ENCODE peak calls at places on chromosomes 3 and 15, in nine cellular contexts. One of them, this sample, is unnamed.
A peak's percentile ranks its signal among the peaks of the same experiment; 100 is the strongest.

GRCh38 chr3:88810455-88810854 is 297.0 kb upstream of the EPHA3 start:
- DNase-seq in aorta: no peak
- DNase-seq in CD8-positive, alpha-beta memory T cell: no peak
- DNase-seq in tibial artery: no peak
- DNase-seq in GM23338: no peak
- DNase-seq in adrenal gland: no peak
- DNase-seq in GM23248: peak; percentile 41
- DNase-seq in brain microvascular endothelial cell: peak; percentile 78
- DNase-seq in lower lobe of right lung: no peak
- DNase-seq in this sample: no peak

GRCh38 chr3:118729546-118729945 is 305.1 kb downstream of the IGSF11 start:
- DNase-seq in aorta: no peak
- DNase-seq in CD8-positive, alpha-beta memory T cell: no peak
- DNase-seq in tibial artery: no peak
- DNase-seq in GM23338: peak; percentile 30
- DNase-seq in adrenal gland: no peak
- DNase-seq in GM23248: no peak
- DNase-seq in brain microvascular endothelial cell: no peak
- DNase-seq in lower lobe of right lung: no peak
- DNase-seq in this sample: no peak

GRCh38 chr3:189275852-189276251 is 104.1 kb downstream of the TPRG1 start:
- DNase-seq in aorta: no peak
- DNase-seq in CD8-positive, alpha-beta memory T cell: no peak
- DNase-seq in tibial artery: no peak
- DNase-seq in GM23338: no peak
- DNase-seq in adrenal gland: no peak
- DNase-seq in GM23248: no peak
- DNase-seq in brain microvascular endothelial cell: no peak
- DNase-seq in lower lobe of right lung: no peak
- DNase-seq in this sample: no peak

GRCh38 chr15:74789171-74789627 is 7.3 kb downstream of the CSK start:
- DNase-seq in aorta: no peak
- DNase-seq in CD8-positive, alpha-beta memory T cell: peak; percentile 37
- DNase-seq in tibial artery: no peak
- DNase-seq in GM23338: no peak
- DNase-seq in adrenal gland: no peak
- DNase-seq in GM23248: no peak
- DNase-seq in brain microvascular endothelial cell: no peak
- DNase-seq in lower lobe of right lung: no peak
- DNase-seq in this sample: no peak

GRCh38 chr3:13874891-13875290 is 5.0 kb downstream of the WNT7A start:
- DNase-seq in aorta: no peak
- DNase-seq in CD8-positive, alpha-beta memory T cell: no peak
- DNase-seq in tibial artery: no peak
- DNase-seq in GM23338: no peak
- DNase-seq in adrenal gland: no peak
- DNase-seq in GM23248: no peak
- DNase-seq in brain microvascular endothelial cell: no peak
- DNase-seq in lower lobe of right lung: no peak
- DNase-seq in this sample: no peak

GRCh38 chr3:9047465-9048346 is 84.4 kb upstream of the RAD18 start:
- DNase-seq in aorta: no peak
- DNase-seq in CD8-positive, alpha-beta memory T cell: no peak
- DNase-seq in tibial artery: no peak
- DNase-seq in GM23338: no peak
- DNase-seq in adrenal gland: no peak
- DNase-seq in GM23248: no peak
- DNase-seq in brain microvascular endothelial cell: no peak
- DNase-seq in lower lobe of right lung: no peak
- DNase-seq in this sample: no peak

GRCh38 chr3:167777356-167777755 is 41.8 kb downstream of the SERPINI1 start:
- DNase-seq in aorta: no peak
- DNase-seq in CD8-positive, alpha-beta memory T cell: no peak
- DNase-seq in tibial artery: no peak
- DNase-seq in GM23338: no peak
- DNase-seq in adrenal gland: no peak
- DNase-seq in GM23248: no peak
- DNase-seq in brain microvascular endothelial cell: no peak
- DNase-seq in lower lobe of right lung: no peak
- DNase-seq in this sample: no peak

GRCh38 chr3:24110051-24110450 is 165.0 kb downstream of the NR1D2 start:
- DNase-seq in aorta: no peak
- DNase-seq in CD8-positive, alpha-beta memory T cell: no peak
- DNase-seq in tibial artery: no peak
- DNase-seq in GM23338: no peak
- DNase-seq in adrenal gland: no peak
- DNase-seq in GM23248: peak; percentile 54
- DNase-seq in brain microvascular endothelial cell: no peak
- DNase-seq in lower lobe of right lung: no peak
- DNase-seq in this sample: no peak

GRCh38 chr15:75776075-75776443 is 63.4 kb upstream of the CSPG4 start:
- DNase-seq in aorta: no peak
- DNase-seq in CD8-positive, alpha-beta memory T cell: no peak
- DNase-seq in tibial artery: no peak
- DNase-seq in GM23338: peak; percentile 37
- DNase-seq in adrenal gland: no peak
- DNase-seq in GM23248: peak; percentile 42
- DNase-seq in brain microvascular endothelial cell: peak; percentile 57
- DNase-seq in lower lobe of right lung: no peak
- DNase-seq in this sample: no peak

GRCh38 chr3:100330651-100331050 is 3.9 kb upstream of the NIT2 start:
- DNase-seq in aorta: no peak
- DNase-seq in CD8-positive, alpha-beta memory T cell: no peak
- DNase-seq in tibial artery: no peak
- DNase-seq in GM23338: no peak
- DNase-seq in adrenal gland: no peak
- DNase-seq in GM23248: no peak
- DNase-seq in brain microvascular endothelial cell: no peak
- DNase-seq in lower lobe of right lung: no peak
- DNase-seq in this sample: no peak

GRCh38 chr15:42385980-42386695 is 26.8 kb downstream of the CAPN3 start:
- DNase-seq in aorta: no peak
- DNase-seq in CD8-positive, alpha-beta memory T cell: no peak
- DNase-seq in tibial artery: no peak
- DNase-seq in GM23338: no peak
- DNase-seq in adrenal gland: no peak
- DNase-seq in GM23248: no peak
- DNase-seq in brain microvascular endothelial cell: no peak
- DNase-seq in lower lobe of right lung: no peak
- DNase-seq in this sample: no peak

GRCh38 chr3:32238816-32239637 is 547 bp downstream of the CMTM8 start:
- DNase-seq in aorta: peak; percentile 66
- DNase-seq in CD8-positive, alpha-beta memory T cell: peak; percentile 5
- DNase-seq in tibial artery: peak; percentile 26
- DNase-seq in GM23338: peak; percentile 63
- DNase-seq in adrenal gland: peak; percentile 42
- DNase-seq in GM23248: peak; percentile 58
- DNase-seq in brain microvascular endothelial cell: no peak
- DNase-seq in lower lobe of right lung: peak; percentile 64
- DNase-seq in this sample: peak; percentile 19

GRCh38 chr15:74228723-74229081 is 7.4 kb upstream of the CCDC33 start:
- DNase-seq in aorta: no peak
- DNase-seq in CD8-positive, alpha-beta memory T cell: no peak
- DNase-seq in tibial artery: no peak
- DNase-seq in GM23338: peak; percentile 62
- DNase-seq in adrenal gland: no peak
- DNase-seq in GM23248: no peak
- DNase-seq in brain microvascular endothelial cell: no peak
- DNase-seq in lower lobe of right lung: no peak
- DNase-seq in this sample: no peak

GRCh38 chr3:29609007-29609805 is 328.3 kb downstream of the RBMS3 start:
- DNase-seq in aorta: no peak
- DNase-seq in CD8-positive, alpha-beta memory T cell: no peak
- DNase-seq in tibial artery: no peak
- DNase-seq in GM23338: no peak
- DNase-seq in adrenal gland: no peak
- DNase-seq in GM23248: no peak
- DNase-seq in brain microvascular endothelial cell: no peak
- DNase-seq in lower lobe of right lung: no peak
- DNase-seq in this sample: peak; percentile 67

GRCh38 chr3:88742066-88742465 is 365.4 kb upstream of the EPHA3 start:
- DNase-seq in aorta: no peak
- DNase-seq in CD8-positive, alpha-beta memory T cell: no peak
- DNase-seq in tibial artery: no peak
- DNase-seq in GM23338: no peak
- DNase-seq in adrenal gland: no peak
- DNase-seq in GM23248: no peak
- DNase-seq in brain microvascular endothelial cell: no peak
- DNase-seq in lower lobe of right lung: no peak
- DNase-seq in this sample: no peak

GRCh38 chr3:25094932-25095690 is 333.0 kb upstream of the RARB start:
- DNase-seq in aorta: no peak
- DNase-seq in CD8-positive, alpha-beta memory T cell: no peak
- DNase-seq in tibial artery: no peak
- DNase-seq in GM23338: no peak
- DNase-seq in adrenal gland: no peak
- DNase-seq in GM23248: no peak
- DNase-seq in brain microvascular endothelial cell: no peak
- DNase-seq in lower lobe of right lung: no peak
- DNase-seq in this sample: no peak

GRCh38 chr3:163878396-163878795 is 1199.9 kb downstream of the SI start:
- DNase-seq in aorta: no peak
- DNase-seq in CD8-positive, alpha-beta memory T cell: no peak
- DNase-seq in tibial artery: no peak
- DNase-seq in GM23338: peak; percentile 54
- DNase-seq in adrenal gland: no peak
- DNase-seq in GM23248: no peak
- DNase-seq in brain microvascular endothelial cell: no peak
- DNase-seq in lower lobe of right lung: no peak
- DNase-seq in this sample: no peak

GRCh38 chr15:51168700-51169099 is 74.0 kb upstream of the TNFAIP8L3 start:
- DNase-seq in aorta: no peak
- DNase-seq in CD8-positive, alpha-beta memory T cell: no peak
- DNase-seq in tibial artery: no peak
- DNase-seq in GM23338: no peak
- DNase-seq in adrenal gland: no peak
- DNase-seq in GM23248: no peak
- DNase-seq in brain microvascular endothelial cell: no peak
- DNase-seq in lower lobe of right lung: no peak
- DNase-seq in this sample: no peak

GRCh38 chr3:4816306-4816705 is 162.9 kb upstream of the BHLHE40 start:
- DNase-seq in aorta: no peak
- DNase-seq in CD8-positive, alpha-beta memory T cell: no peak
- DNase-seq in tibial artery: no peak
- DNase-seq in GM23338: no peak
- DNase-seq in adrenal gland: no peak
- DNase-seq in GM23248: no peak
- DNase-seq in brain microvascular endothelial cell: no peak
- DNase-seq in lower lobe of right lung: no peak
- DNase-seq in this sample: no peak

GRCh38 chr3:40618158-40618557 is 93.4 kb downstream of the ZNF621 start:
- DNase-seq in aorta: no peak
- DNase-seq in CD8-positive, alpha-beta memory T cell: no peak
- DNase-seq in tibial artery: no peak
- DNase-seq in GM23338: no peak
- DNase-seq in adrenal gland: no peak
- DNase-seq in GM23248: no peak
- DNase-seq in brain microvascular endothelial cell: no peak
- DNase-seq in lower lobe of right lung: no peak
- DNase-seq in this sample: no peak

GRCh38 chr15:58420579-58421043 is 11.2 kb upstream of the LIPC start:
- DNase-seq in aorta: no peak
- DNase-seq in CD8-positive, alpha-beta memory T cell: no peak
- DNase-seq in tibial artery: no peak
- DNase-seq in GM23338: no peak
- DNase-seq in adrenal gland: no peak
- DNase-seq in GM23248: no peak
- DNase-seq in brain microvascular endothelial cell: no peak
- DNase-seq in lower lobe of right lung: no peak
- DNase-seq in this sample: no peak

GRCh38 chr15:67152429-67152828 is 87.0 kb downstream of the SMAD3 start:
- DNase-seq in aorta: no peak
- DNase-seq in CD8-positive, alpha-beta memory T cell: no peak
- DNase-seq in tibial artery: no peak
- DNase-seq in GM23338: no peak
- DNase-seq in adrenal gland: no peak
- DNase-seq in GM23248: no peak
- DNase-seq in brain microvascular endothelial cell: no peak
- DNase-seq in lower lobe of right lung: no peak
- DNase-seq in this sample: no peak
- H3K27ac ChIP-seq in aorta: no peak overlapping the region
- H3K27ac ChIP-seq in CD8-positive, alpha-beta memory T cell: no peak overlapping the region
- H3K27ac ChIP-seq in tibial artery: peak overlapping the region; percentile 7
- H3K27ac ChIP-seq in GM23338: peak overlapping the region; percentile 22
- H3K27ac ChIP-seq in adrenal gland: no peak overlapping the region
- H3K27ac ChIP-seq in GM23248: peak overlapping the region; percentile 97
- H3K27ac ChIP-seq in brain microvascular endothelial cell: peak overlapping the region; percentile 100
- H3K27ac ChIP-seq in lower lobe of right lung: no peak overlapping the region
- H3K27ac ChIP-seq in this sample: no peak overlapping the region

GRCh38 chr15:29972051-29972450 is 110.7 kb upstream of the GOLGA8J start:
- DNase-seq in aorta: no peak
- DNase-seq in CD8-positive, alpha-beta memory T cell: no peak
- DNase-seq in tibial artery: no peak
- DNase-seq in GM23338: no peak
- DNase-seq in adrenal gland: no peak
- DNase-seq in GM23248: no peak
- DNase-seq in brain microvascular endothelial cell: no peak
- DNase-seq in lower lobe of right lung: no peak
- DNase-seq in this sample: no peak
- H3K27me3 ChIP-seq in aorta: no peaks in the 10 kb centered on the region
- H3K27me3 ChIP-seq in CD8-positive, alpha-beta memory T cell: peaks cover 6% of the 10 kb centered on the region
- H3K27me3 ChIP-seq in tibial artery: no peaks in the 10 kb centered on the region
- H3K27me3 ChIP-seq in GM23338: peaks cover 30% of the 10 kb centered on the region
- H3K27me3 ChIP-seq in adrenal gland: peaks cover 13% of the 10 kb centered on the region
- H3K27me3 ChIP-seq in GM23248: peaks cover 62% of the 10 kb centered on the region
- H3K27me3 ChIP-seq in brain microvascular endothelial cell: no peaks in the 10 kb centered on the region
- H3K27me3 ChIP-seq in lower lobe of right lung: peaks cover 17% of the 10 kb centered on the region
- H3K27me3 ChIP-seq in this sample: peaks cover 3% of the 10 kb centered on the region

GRCh38 chr3:143897558-143898305 is 49.5 kb upstream of the SLC9A9 start:
- DNase-seq in aorta: no peak
- DNase-seq in CD8-positive, alpha-beta memory T cell: no peak
- DNase-seq in tibial artery: no peak
- DNase-seq in GM23338: peak; percentile 47
- DNase-seq in adrenal gland: no peak
- DNase-seq in GM23248: peak; percentile 88
- DNase-seq in brain microvascular endothelial cell: peak; percentile 54
- DNase-seq in lower lobe of right lung: no peak
- DNase-seq in this sample: no peak
- H3K27ac ChIP-seq in aorta: no peak overlapping the region
- H3K27ac ChIP-seq in CD8-positive, alpha-beta memory T cell: no peak overlapping the region
- H3K27ac ChIP-seq in tibial artery: no peak overlapping the region
- H3K27ac ChIP-seq in GM23338: no peak overlapping the region
- H3K27ac ChIP-seq in adrenal gland: no peak overlapping the region
- H3K27ac ChIP-seq in GM23248: peak overlapping the region; percentile 81
- H3K27ac ChIP-seq in brain microvascular endothelial cell: peak overlapping the region; percentile 45
- H3K27ac ChIP-seq in lower lobe of right lung: peak overlapping the region; percentile 47
- H3K27ac ChIP-seq in this sample: peak overlapping the region; percentile 10

DNA sequence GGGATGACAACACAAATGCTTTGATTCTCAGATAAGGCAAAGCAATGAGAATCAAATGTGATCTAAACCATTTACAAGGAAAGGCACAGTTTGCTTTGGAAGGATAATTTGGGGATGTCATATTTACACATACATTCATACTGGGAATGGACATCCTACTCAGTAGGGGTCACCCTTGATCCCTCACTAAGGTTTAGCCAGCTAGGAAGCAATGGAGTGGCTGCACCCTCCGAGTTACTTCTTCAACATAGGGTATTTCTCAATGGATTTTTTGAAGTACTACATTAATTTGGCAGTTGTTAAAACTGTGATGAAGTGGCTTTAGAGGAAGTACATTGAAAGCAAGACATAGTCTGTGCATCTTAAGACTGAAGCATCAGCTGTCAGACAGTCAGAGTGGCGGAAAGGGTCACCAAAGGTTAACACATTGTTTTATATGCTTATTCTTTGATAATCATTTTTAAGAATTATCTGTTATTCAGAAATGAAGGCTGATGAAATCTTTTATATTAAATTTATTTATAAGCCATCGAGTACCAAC is 22.0 kb upstream of the SSR3 start:
- DNase-seq in aorta: no peak
- DNase-seq in CD8-positive, alpha-beta memory T cell: no peak
- DNase-seq in tibial artery: no peak
- DNase-seq in GM23338: no peak
- DNase-seq in adrenal gland: no peak
- DNase-seq in GM23248: no peak
- DNase-seq in brain microvascular endothelial cell: no peak
- DNase-seq in lower lobe of right lung: no peak
- DNase-seq in this sample: no peak
- H3K27me3 ChIP-seq in aorta: no peaks in the 10 kb centered on the region
- H3K27me3 ChIP-seq in CD8-positive, alpha-beta memory T cell: no peaks in the 10 kb centered on the region
- H3K27me3 ChIP-seq in tibial artery: no peaks in the 10 kb centered on the region
- H3K27me3 ChIP-seq in GM23338: no peaks in the 10 kb centered on the region
- H3K27me3 ChIP-seq in adrenal gland: no peaks in the 10 kb centered on the region
- H3K27me3 ChIP-seq in GM23248: no peaks in the 10 kb centered on the region
- H3K27me3 ChIP-seq in brain microvascular endothelial cell: no peaks in the 10 kb centered on the region
- H3K27me3 ChIP-seq in lower lobe of right lung: no peaks in the 10 kb centered on the region
- H3K27me3 ChIP-seq in this sample: no peaks in the 10 kb centered on the region